ENCODE peak calls at places on chromosomes 6 and 20, in eight cellular contexts. V is OCI-LY7, W is HCT116, T is GM23338, X is MM.1S, H is PC-3, N is SK-N-SH, E is neural progenitor cell. B is an unnamed sample.

GRCh38 chr6:41706876-41707564 is 28.4 kb downstream of the TFEB start:
- DNase-seq in E (no peak), N (no peak), H (no peak), X (no peak), V (peak; percentile 58), W (no peak), T (no peak), B (peak; percentile 77)

GRCh38 chr6:75488026-75488425 is 5.6 kb downstream of the FILIP1 start:
- DNase-seq in H (no peak), N (no peak), W (no peak), V (no peak), T (no peak), E (no peak), X (no peak), B (peak; percentile 49)

GRCh38 chr6:161838306-161839035 is 564.6 kb upstream of the AGPAT4 start:
- DNase-seq in T (peak; percentile 56), W (no peak), H (no peak), N (no peak), E (peak; percentile 26), X (no peak), V (no peak), B (no peak)

GRCh38 chr20:49601153-49601924 is 33.4 kb upstream of the PTGIS start:
- DNase-seq in H (no peak), T (no peak), N (no peak), V (no peak), E (no peak), X (no peak), W (no peak), B (no peak)

GRCh38 chr6:45423901-45424627 is 46.3 kb upstream of the SUPT3H start:
- DNase-seq in V (no peak), N (peak; percentile 16), T (peak; percentile 64), E (peak; percentile 65), W (no peak), X (peak; percentile 48), H (no peak), B (no peak)

GRCh38 chr20:59988141-59988540 is 29.9 kb downstream of the CDH26 start:
- DNase-seq in X (no peak), E (no peak), N (no peak), W (peak; percentile 80), H (peak; percentile 97), V (no peak), T (no peak), B (peak; percentile 36)

GRCh38 chr6:79394690-79395089 is 142.5 kb downstream of the LCA5 start:
- DNase-seq in W (no peak), V (no peak), T (no peak), E (no peak), N (no peak), H (no peak), X (no peak), B (no peak)

GRCh38 chr20:41406896-41407444 is 40.4 kb upstream of the EMILIN3 start:
- DNase-seq in N (no peak), V (no peak), E (no peak), X (no peak), H (no peak), T (no peak), W (no peak), B (no peak)

GRCh38 chr6:12137480-12137879 is 125.4 kb downstream of the HIVEP1 start:
- DNase-seq in W (no peak), E (no peak), V (no peak), H (peak; percentile 78), N (no peak), X (no peak), T (no peak), B (peak; percentile 86)

GRCh38 chr6:92777146-92777740 is 642.1 kb downstream of the EPHA7 start:
- DNase-seq in N (no peak), T (peak; percentile 82), X (peak; percentile 65), W (no peak), E (peak; percentile 50), H (peak; percentile 52), V (peak; percentile 57), B (peak; percentile 2)

GRCh38 chr6:52610745-52611355 is 34.0 kb upstream of the TRAM2 start:
- DNase-seq in X (no peak), W (peak; percentile 16), T (no peak), H (peak; percentile 42), E (no peak), N (no peak), V (no peak), B (peak; percentile 80)

GRCh38 chr6:31651602-31652191 is 764 bp downstream of the BAG6 start:
- DNase-seq in X (peak; percentile 51), V (no peak), W (peak; percentile 55), N (peak; percentile 80), T (peak; percentile 90), E (peak; percentile 90), H (peak; percentile 52), B (peak; percentile 91)

GRCh38 chr6:43627008-43627825 is 1.8 kb downstream of the GTPBP2 start:
- DNase-seq in N (peak; percentile 75), W (peak; percentile 78), X (peak; percentile 46), E (no peak), T (no peak), V (no peak), H (peak; percentile 97), B (peak; percentile 99)

GRCh38 chr20:54340667-54341081 is 132.8 kb downstream of the PFDN4 start:
- DNase-seq in E (no peak), T (no peak), H (peak; percentile 11), W (no peak), X (no peak), N (no peak), V (no peak), B (peak; percentile 69)

GRCh38 chr6:21946298-21946783 is 350.5 kb downstream of the PRL start:
- DNase-seq in X (no peak), N (no peak), H (peak; percentile 46), E (no peak), W (no peak), V (no peak), T (no peak), B (peak; percentile 94)

GRCh38 chr20:34907616-34908469 is 31.4 kb downstream of the ACSS2 start:
- DNase-seq in V (no peak), E (peak; percentile 17), W (peak; percentile 90), H (peak; percentile 100), X (no peak), N (peak; percentile 82), T (no peak), B (peak; percentile 89)

GRCh38 chr6:102356170-102356569 is 962.7 kb downstream of the GRIK2 start:
- DNase-seq in E (no peak), N (no peak), X (no peak), H (no peak), W (no peak), T (peak; percentile 17), V (no peak), B (no peak)

GRCh38 chr20:380763-381580 is 412 bp downstream of the TRIB3 start:
- DNase-seq in T (peak; percentile 89), X (peak; percentile 69), V (peak; percentile 91), W (peak; percentile 76), H (peak; percentile 76), E (peak; percentile 79), N (peak; percentile 87), B (peak; percentile 79)

DNA sequence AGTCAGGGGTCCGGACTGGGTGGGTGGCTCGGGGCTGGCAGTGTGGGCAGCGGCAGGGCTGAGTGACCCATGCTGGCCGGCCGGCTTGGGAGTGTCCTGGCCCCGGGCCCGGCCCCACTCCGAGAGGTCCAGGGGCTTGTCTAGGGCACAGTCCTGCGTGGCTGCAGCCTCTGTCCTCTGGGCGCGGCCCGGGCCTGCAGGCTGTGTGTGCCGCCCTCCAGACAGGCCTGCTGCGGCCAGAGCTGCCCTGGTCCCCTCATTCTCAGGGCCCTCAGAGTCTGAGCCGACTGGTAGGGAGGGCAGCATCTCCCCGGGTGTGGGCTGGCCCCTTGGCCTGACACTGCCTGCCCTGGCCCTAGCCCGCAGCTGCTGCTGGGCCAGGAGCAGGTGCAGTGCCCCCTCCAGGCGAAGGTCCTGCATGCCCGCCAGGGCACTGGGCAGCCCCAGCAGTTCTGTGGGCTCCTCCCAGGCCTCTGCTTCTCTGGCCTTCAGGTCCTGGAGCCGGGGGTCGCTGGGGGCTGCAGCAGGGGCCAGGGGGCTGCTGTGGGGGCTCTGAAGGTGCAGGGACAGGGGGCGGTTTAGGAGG is 6.9 kb upstream of the CABLES2 start:
- DNase-seq in V (no peak), W (no peak), X (no peak), H (no peak), N (peak; percentile 66), T (peak; percentile 58), E (peak; percentile 63), B (peak; percentile 22)
- H3K4me1 ChIP-seq in V (peaks cover 18% of the 10 kb centered on the region), W (peaks cover 15% of the 10 kb centered on the region), X (peaks cover 7% of the 10 kb centered on the region), H (peaks cover 7% of the 10 kb centered on the region), N (no peaks in the 10 kb centered on the region), T (no peaks in the 10 kb centered on the region), E (peaks cover 6% of the 10 kb centered on the region), B (no peaks in the 10 kb centered on the region)

GRCh38 chr6:2714359-2714895 is 36.3 kb downstream of the MYLK4 start:
- DNase-seq in T (no peak), X (no peak), H (peak; percentile 89), N (no peak), V (no peak), W (no peak), E (no peak), B (peak; percentile 95)
- TF ChIP-seq EZH2phosphoT487 in T (no peak), X (no peak), H (no peak), N (no peak), V (no peak), W (no peak), E (no peak), B (no peak)

GRCh38 chr20:44407402-44408184 is 52.1 kb downstream of the HNF4A start:
- DNase-seq in W (peak; percentile 80), V (no peak), E (no peak), X (no peak), T (no peak), N (no peak), H (peak; percentile 96), B (peak; percentile 78)
- H3K27ac ChIP-seq in W (peak overlapping the region; percentile 48), V (no peak overlapping the region), E (no peak overlapping the region), X (no peak overlapping the region), T (no peak overlapping the region), N (no peak overlapping the region), H (peak overlapping the region; percentile 85), B (no peak overlapping the region)

GRCh38 chr6:15317934-15318902 is 72.3 kb downstream of the JARID2 start:
- DNase-seq in E (peak; percentile 68), H (no peak), W (no peak), N (no peak), X (no peak), T (no peak), V (no peak), B (no peak)

GRCh38 chr6:15320683-15321082 is 74.8 kb downstream of the JARID2 start:
- DNase-seq in V (no peak), W (no peak), E (no peak), T (no peak), H (peak; percentile 13), X (no peak), N (no peak), B (peak; percentile 43)

GRCh38 chr6:15316754-15317153 is 70.9 kb downstream of the JARID2 start:
- DNase-seq in W (no peak), E (no peak), X (no peak), H (no peak), V (no peak), T (no peak), N (no peak), B (no peak)

GRCh38 chr6:15319677-15320076 is 73.8 kb downstream of the JARID2 start:
- DNase-seq in E (no peak), W (no peak), V (no peak), X (no peak), T (no peak), N (no peak), H (no peak), B (no peak)

GRCh38 chr6:15317251-15317650 is 71.4 kb downstream of the JARID2 start:
- DNase-seq in W (no peak), V (no peak), E (no peak), T (no peak), N (no peak), H (no peak), X (no peak), B (no peak)
- H3K4me1 ChIP-seq in W (peaks cover 3% of the 10 kb centered on the region), V (peaks cover 27% of the 10 kb centered on the region), E (peaks cover 40% of the 10 kb centered on the region), T (peaks cover 100% of the 10 kb centered on the region), N (peaks cover 22% of the 10 kb centered on the region), H (peaks cover 9% of the 10 kb centered on the region), X (no peaks in the 10 kb centered on the region), B (peaks cover 15% of the 10 kb centered on the region)

GRCh38 chr6:27296106-27296783 is 15.8 kb downstream of the POM121L2 start:
- DNase-seq in V (no peak), W (peak; percentile 36), X (no peak), T (peak; percentile 90), H (peak; percentile 55), N (no peak), E (peak; percentile 91), B (peak; percentile 60)
- TF ChIP-seq EZH2phosphoT487 in V (no peak), W (no peak), X (no peak), T (no peak), H (no peak), N (no peak), E (no peak), B (no peak)

B was measured in GM23248.